ENCODE peak calls at places on chromosomes 12 and 14, in six cellular contexts. S is Karpas-422, T is tibial artery, N is uterus, U is dorsolateral prefrontal cortex, I is thoracic aorta. O is an unnamed sample.

GRCh38 chr14:98974113-98974512 is 297.9 kb downstream of the BCL11B start:
- DNase-seq in I (no peak), N (no peak), S (no peak), T (no peak), U (no peak), O (no peak)

GRCh38 chr12:15754233-15754632 is 35.0 kb downstream of the EPS8 start:
- DNase-seq in U (no peak), T (no peak), S (no peak), N (no peak), I (no peak), O (no peak)

GRCh38 chr12:42794811-42795210 is 205.3 kb upstream of the PRICKLE1 start:
- DNase-seq in S (no peak), U (no peak), I (no peak), N (no peak), T (no peak), O (no peak)

GRCh38 chr14:106530423-106531107 is 1004.2 kb downstream of the TMEM121 start:
- DNase-seq in N (no peak), T (no peak), I (no peak), U (no peak), S (peak), O (no peak)

GRCh38 chr14:96362071-96362964 is 823 bp downstream of the ATG2B start:
- DNase-seq in S (peak), U (no peak), T (peak), I (no peak), N (no peak), O (peak)

GRCh38 chr12:8681129-8681902 is 16.5 kb upstream of the RIMKLB start:
- DNase-seq in T (no peak), U (no peak), S (no peak), I (no peak), N (no peak), O (no peak)

GRCh38 chr12:3314306-3314663 is 176.7 kb upstream of the PRMT8 start:
- DNase-seq in N (no peak), S (peak), U (no peak), T (no peak), I (no peak), O (no peak)

GRCh38 chr14:67620217-67620789 is 583 bp downstream of the ARG2 start:
- DNase-seq in N (peak), T (no peak), U (no peak), I (no peak), S (peak), O (no peak)

GRCh38 chr14:77598366-77599050 is 17.9 kb downstream of the SPTLC2 start:
- DNase-seq in S (no peak), I (no peak), T (no peak), N (no peak), U (no peak), O (no peak)

GRCh38 chr14:88937706-88938105 is 113.3 kb downstream of the TTC8 start:
- DNase-seq in S (no peak), U (no peak), N (no peak), I (no peak), T (no peak), O (no peak)

GRCh38 chr14:60986500-60986899 is 5.5 kb downstream of the SLC38A6 start:
- DNase-seq in T (no peak), S (no peak), N (no peak), I (no peak), U (no peak), O (no peak)
- H3K27ac ChIP-seq in T (no peak), S (peak), N (no peak), I (no peak), U (no peak), O (no peak)

GRCh38 chr14:63046339-63047268 is 1.3 kb upstream of the KCNH5 start:
- DNase-seq in S (no peak), U (no peak), T (no peak), I (no peak), N (no peak), O (no peak)
- H3K4me3 ChIP-seq in S (no peak), U (peak), T (no peak), I (no peak), N (no peak), O (no peak)

GRCh38 chr12:50589650-50590435 is 85.1 kb downstream of the DIP2B start:
- DNase-seq in S (no peak), U (no peak), T (no peak), N (no peak), I (no peak), O (no peak)
- H3K27ac ChIP-seq in S (peak), U (no peak), T (no peak), N (no peak), I (no peak), O (no peak)

GRCh38 chr12:90061834-90062233 is 353.2 kb upstream of the ATP2B1 start:
- DNase-seq in N (no peak), I (no peak), T (no peak), S (no peak), U (no peak), O (no peak)

GRCh38 chr12:90062799-90063198 is 354.2 kb upstream of the ATP2B1 start:
- DNase-seq in U (no peak), S (no peak), I (no peak), N (no peak), T (no peak), O (no peak)

GRCh38 chr12:90065301-90065801 is 356.7 kb upstream of the ATP2B1 start:
- DNase-seq in U (no peak), N (no peak), S (no peak), T (no peak), I (no peak), O (no peak)

GRCh38 chr12:90067791-90068190 is 359.2 kb upstream of the ATP2B1 start:
- DNase-seq in N (no peak), S (no peak), U (no peak), I (no peak), T (no peak), O (no peak)

DNA sequence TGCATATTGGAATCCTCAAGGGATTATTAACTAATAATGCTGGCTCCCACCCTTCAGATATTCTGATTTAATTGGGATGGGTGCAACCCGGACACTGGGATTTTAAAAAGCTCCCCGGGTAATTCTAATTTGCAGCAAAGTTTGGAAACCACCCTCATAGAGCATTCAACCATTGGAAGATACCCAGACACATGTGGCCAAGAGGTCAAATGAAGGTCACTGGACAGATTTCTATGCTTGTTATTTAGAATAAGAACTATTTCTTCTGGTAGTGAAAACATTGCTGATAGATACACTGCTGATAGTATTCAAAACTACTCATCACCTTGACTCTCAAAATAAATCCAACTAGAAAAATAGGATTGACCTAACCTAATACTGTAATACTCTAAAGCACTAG is 356.1 kb upstream of the ATP2B1 start:
- DNase-seq in N (no peak), T (no peak), U (no peak), I (no peak), S (no peak), O (no peak)
- H3K4me3 ChIP-seq in N (no peak), T (no peak), U (no peak), I (no peak), S (no peak), O (no peak)

GRCh38 chr12:49108958-49109404 is 1.7 kb downstream of the LMBR1L start:
- DNase-seq in U (no peak), N (peak), T (peak), S (no peak), I (no peak), O (peak)

GRCh38 chr12:49104822-49105221 is 5.8 kb downstream of the LMBR1L start:
- DNase-seq in N (no peak), I (no peak), T (no peak), U (no peak), S (no peak), O (no peak)

GRCh38 chr12:49110191-49111155 is at the start of gene LMBR1L:
- DNase-seq in S (peak), I (peak), T (peak), U (peak), N (peak), O (peak)

GRCh38 chr12:49109631-49110172 is 945 bp downstream of the LMBR1L start:
- DNase-seq in U (no peak), N (no peak), I (no peak), S (no peak), T (no peak), O (no peak)

GRCh38 chr12:49105504-49106120 is 5.0 kb downstream of the LMBR1L start:
- DNase-seq in I (no peak), N (no peak), T (no peak), U (no peak), S (no peak), O (no peak)
- H3K27ac ChIP-seq in I (no peak), N (no peak), T (no peak), U (no peak), S (no peak), O (no peak)

GRCh38 chr14:22692194-22692593 is 48.0 kb upstream of the OR6J1 start:
- DNase-seq in N (no peak), S (no peak), U (no peak), I (no peak), T (no peak), O (no peak)
- H3K4me3 ChIP-seq in N (no peak), S (no peak), U (no peak), I (no peak), T (no peak), O (no peak)

DNA sequence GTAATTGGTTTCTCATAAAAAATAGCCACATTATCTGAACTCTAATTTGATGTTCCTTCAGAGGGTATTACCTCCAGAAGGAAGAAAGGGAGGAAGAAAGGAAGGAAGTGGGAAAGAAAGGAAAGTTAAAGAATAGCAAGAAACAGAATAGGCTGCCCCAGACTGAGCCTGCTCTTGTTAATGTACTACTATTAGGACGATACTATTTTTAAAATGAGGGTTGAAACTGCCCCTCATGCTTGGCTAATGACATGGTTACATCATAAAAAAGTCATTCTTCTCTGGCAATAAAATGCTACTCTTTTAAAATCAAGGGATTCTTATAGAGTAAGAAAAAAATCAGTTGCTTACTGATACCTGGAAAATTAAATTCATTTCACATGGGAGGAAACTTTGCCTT is 253.0 kb downstream of the KTN1 start:
- DNase-seq in U (no peak), N (no peak), S (no peak), T (no peak), I (no peak), O (no peak)
- H3K27ac ChIP-seq in U (no peak), N (no peak), S (no peak), T (no peak), I (no peak), O (no peak)

GRCh38 chr14:102570334-102570995 is 22.0 kb upstream of the RCOR1 start:
- DNase-seq in U (no peak), I (no peak), S (no peak), N (no peak), T (no peak), O (no peak)

GRCh38 chr14:102565331-102565887 is 27.0 kb upstream of the RCOR1 start:
- DNase-seq in T (no peak), S (peak), U (no peak), N (no peak), I (no peak), O (no peak)

GRCh38 chr14:102565959-102566358 is 26.5 kb upstream of the RCOR1 start:
- DNase-seq in I (no peak), S (no peak), T (no peak), U (no peak), N (no peak), O (no peak)

GRCh38 chr14:102571043-102571442 is 21.4 kb upstream of the RCOR1 start:
- DNase-seq in N (no peak), T (no peak), S (no peak), U (no peak), I (no peak), O (no peak)

GRCh38 chr14:102568115-102568614 is 24.3 kb upstream of the RCOR1 start:
- DNase-seq in U (no peak), N (no peak), T (no peak), I (no peak), S (peak), O (no peak)
- H3K4me3 ChIP-seq in U (no peak), N (no peak), T (no peak), I (no peak), S (no peak), O (no peak)

O was measured in ascending aorta.